ENCODE peak calls at places on chromosome 4, in nine cellular contexts. One of them, this sample, is unnamed.

GRCh38 chr4:89142691-89143669 is 31.6 kb downstream of the TIGD2 start:
- DNase-seq in SK-MEL-5: no peak
- DNase-seq in sciatic nerve: no peak
- DNase-seq in amygdala: no peak
- DNase-seq in Kasumi-1: no peak
- DNase-seq in ACHN: no peak
- DNase-seq in AG20443: no peak
- DNase-seq in iris pigment epithelial cell: no peak
- DNase-seq in NAMALWA: no peak
- DNase-seq in this sample: no peak

GRCh38 chr4:143230683-143231082 is 46.0 kb downstream of the USP38 start:
- DNase-seq in SK-MEL-5: no peak
- DNase-seq in sciatic nerve: no peak
- DNase-seq in amygdala: no peak
- DNase-seq in Kasumi-1: no peak
- DNase-seq in ACHN: no peak
- DNase-seq in AG20443: no peak
- DNase-seq in iris pigment epithelial cell: no peak
- DNase-seq in NAMALWA: no peak
- DNase-seq in this sample: no peak

GRCh38 chr4:88531549-88531948 is 8.0 kb upstream of the PYURF start:
- DNase-seq in SK-MEL-5: no peak
- DNase-seq in sciatic nerve: no peak
- DNase-seq in amygdala: no peak
- DNase-seq in Kasumi-1: no peak
- DNase-seq in ACHN: no peak
- DNase-seq in AG20443: no peak
- DNase-seq in iris pigment epithelial cell: no peak
- DNase-seq in NAMALWA: no peak
- DNase-seq in this sample: no peak

GRCh38 chr4:19386786-19387185 is 864.9 kb upstream of the SLIT2 start:
- DNase-seq in SK-MEL-5: no peak
- DNase-seq in sciatic nerve: no peak
- DNase-seq in amygdala: no peak
- DNase-seq in Kasumi-1: no peak
- DNase-seq in ACHN: peak
- DNase-seq in AG20443: no peak
- DNase-seq in iris pigment epithelial cell: no peak
- DNase-seq in NAMALWA: no peak
- DNase-seq in this sample: no peak

GRCh38 chr4:54568184-54568583 is 89.6 kb upstream of the KIT start:
- DNase-seq in SK-MEL-5: peak
- DNase-seq in sciatic nerve: no peak
- DNase-seq in amygdala: no peak
- DNase-seq in Kasumi-1: no peak
- DNase-seq in ACHN: peak
- DNase-seq in AG20443: peak
- DNase-seq in iris pigment epithelial cell: peak
- DNase-seq in NAMALWA: no peak
- DNase-seq in this sample: no peak

GRCh38 chr4:175035907-175036306 is 117.7 kb downstream of the ADAM29 start:
- DNase-seq in SK-MEL-5: no peak
- DNase-seq in sciatic nerve: no peak
- DNase-seq in amygdala: no peak
- DNase-seq in Kasumi-1: no peak
- DNase-seq in ACHN: peak
- DNase-seq in AG20443: peak
- DNase-seq in iris pigment epithelial cell: peak
- DNase-seq in NAMALWA: no peak
- DNase-seq in this sample: no peak

GRCh38 chr4:86247906-86248305 is 111.9 kb downstream of the MAPK10 start:
- DNase-seq in SK-MEL-5: no peak
- DNase-seq in sciatic nerve: no peak
- DNase-seq in amygdala: no peak
- DNase-seq in Kasumi-1: no peak
- DNase-seq in ACHN: no peak
- DNase-seq in AG20443: no peak
- DNase-seq in iris pigment epithelial cell: no peak
- DNase-seq in NAMALWA: no peak
- DNase-seq in this sample: no peak

GRCh38 chr4:152033621-152034020 is 272.8 kb upstream of the GATB start:
- DNase-seq in SK-MEL-5: no peak
- DNase-seq in sciatic nerve: no peak
- DNase-seq in amygdala: no peak
- DNase-seq in Kasumi-1: no peak
- DNase-seq in ACHN: no peak
- DNase-seq in AG20443: no peak
- DNase-seq in iris pigment epithelial cell: no peak
- DNase-seq in NAMALWA: no peak
- DNase-seq in this sample: no peak

GRCh38 chr4:172143605-172144314 is 330.6 kb downstream of the GALNTL6 start:
- DNase-seq in SK-MEL-5: no peak
- DNase-seq in sciatic nerve: no peak
- DNase-seq in amygdala: no peak
- DNase-seq in Kasumi-1: peak
- DNase-seq in ACHN: no peak
- DNase-seq in AG20443: no peak
- DNase-seq in iris pigment epithelial cell: peak
- DNase-seq in NAMALWA: no peak
- DNase-seq in this sample: no peak

GRCh38 chr4:128924951-128925350 is 115.5 kb downstream of the JADE1 start:
- DNase-seq in SK-MEL-5: no peak
- DNase-seq in sciatic nerve: no peak
- DNase-seq in amygdala: no peak
- DNase-seq in Kasumi-1: no peak
- DNase-seq in ACHN: no peak
- DNase-seq in AG20443: no peak
- DNase-seq in iris pigment epithelial cell: peak
- DNase-seq in NAMALWA: no peak
- DNase-seq in this sample: no peak

GRCh38 chr4:66357316-66357715 is 687.0 kb upstream of the EPHA5 start:
- DNase-seq in SK-MEL-5: peak
- DNase-seq in sciatic nerve: no peak
- DNase-seq in amygdala: no peak
- DNase-seq in Kasumi-1: no peak
- DNase-seq in ACHN: no peak
- DNase-seq in AG20443: no peak
- DNase-seq in iris pigment epithelial cell: peak
- DNase-seq in NAMALWA: no peak
- DNase-seq in this sample: no peak

GRCh38 chr4:174764105-174764729 is 64.8 kb downstream of the GLRA3 start:
- DNase-seq in SK-MEL-5: peak
- DNase-seq in sciatic nerve: no peak
- DNase-seq in amygdala: no peak
- DNase-seq in Kasumi-1: peak
- DNase-seq in ACHN: peak
- DNase-seq in AG20443: peak
- DNase-seq in iris pigment epithelial cell: peak
- DNase-seq in NAMALWA: peak
- DNase-seq in this sample: no peak

GRCh38 chr4:106671711-106672110 is 303.1 kb upstream of the GIMD1 start:
- DNase-seq in SK-MEL-5: no peak
- DNase-seq in sciatic nerve: no peak
- DNase-seq in amygdala: no peak
- DNase-seq in Kasumi-1: no peak
- DNase-seq in ACHN: no peak
- DNase-seq in AG20443: peak
- DNase-seq in iris pigment epithelial cell: peak
- DNase-seq in NAMALWA: no peak
- DNase-seq in this sample: no peak

GRCh38 chr4:87118826-87119225 is 101.6 kb downstream of the KLHL8 start:
- DNase-seq in SK-MEL-5: peak
- DNase-seq in sciatic nerve: no peak
- DNase-seq in amygdala: no peak
- DNase-seq in Kasumi-1: peak
- DNase-seq in ACHN: peak
- DNase-seq in AG20443: no peak
- DNase-seq in iris pigment epithelial cell: peak
- DNase-seq in NAMALWA: peak
- DNase-seq in this sample: no peak

GRCh38 chr4:141081921-141082381 is 51.3 kb downstream of the RNF150 start:
- DNase-seq in SK-MEL-5: peak
- DNase-seq in sciatic nerve: no peak
- DNase-seq in amygdala: no peak
- DNase-seq in Kasumi-1: no peak
- DNase-seq in ACHN: no peak
- DNase-seq in AG20443: no peak
- DNase-seq in iris pigment epithelial cell: peak
- DNase-seq in NAMALWA: no peak
- DNase-seq in this sample: no peak

GRCh38 chr4:75235359-75235951 is 278.7 kb downstream of the RCHY1 start:
- DNase-seq in SK-MEL-5: no peak
- DNase-seq in sciatic nerve: no peak
- DNase-seq in amygdala: no peak
- DNase-seq in Kasumi-1: no peak
- DNase-seq in ACHN: no peak
- DNase-seq in AG20443: no peak
- DNase-seq in iris pigment epithelial cell: peak
- DNase-seq in NAMALWA: no peak
- DNase-seq in this sample: no peak

GRCh38 chr4:48343531-48343930 is 2.2 kb downstream of the SLAIN2 start:
- DNase-seq in SK-MEL-5: no peak
- DNase-seq in sciatic nerve: no peak
- DNase-seq in amygdala: no peak
- DNase-seq in Kasumi-1: no peak
- DNase-seq in ACHN: no peak
- DNase-seq in AG20443: no peak
- DNase-seq in iris pigment epithelial cell: peak
- DNase-seq in NAMALWA: no peak
- DNase-seq in this sample: no peak

GRCh38 chr4:8123389-8123788 is 35.2 kb downstream of the ABLIM2 start:
- DNase-seq in SK-MEL-5: no peak
- DNase-seq in sciatic nerve: no peak
- DNase-seq in amygdala: no peak
- DNase-seq in Kasumi-1: no peak
- DNase-seq in ACHN: no peak
- DNase-seq in AG20443: no peak
- DNase-seq in iris pigment epithelial cell: no peak
- DNase-seq in NAMALWA: no peak
- DNase-seq in this sample: no peak

This sample was measured in thoracic aorta.